ENCODE peak calls at places on chromosomes 16 and 17, in six cellular contexts. I is AG04449, N is ovary, J is epithelial cell of esophagus, Z is fibroblast of pulmonary artery, X is fibroblast of the aortic adventitia. S is an unnamed sample.

GRCh38 chr16:77896357-77896972 is 108.1 kb downstream of the VAT1L start:
- DNase-seq in Z (no peak), N (no peak), I (no peak), X (peak; percentile 36), J (no peak), S (no peak)

GRCh38 chr17:13415877-13416416 is 185.8 kb downstream of the HS3ST3A1 start:
- DNase-seq in I (no peak), N (no peak), Z (peak; percentile 74), X (peak; percentile 69), J (no peak), S (peak; percentile 92)

GRCh38 chr17:83186751-83187421 is 107.5 kb downstream of the METRNL start:
- DNase-seq in N (no peak), J (no peak), I (no peak), X (no peak), Z (no peak), S (no peak)

GRCh38 chr17:71438631-71439146 is 682.1 kb upstream of the SOX9 start:
- DNase-seq in I (peak; percentile 90), J (peak; percentile 96), N (no peak), Z (peak; percentile 85), X (peak; percentile 84), S (peak; percentile 94)

GRCh38 chr16:50195276-50195675 is 42.2 kb downstream of the TENT4B start:
- DNase-seq in Z (no peak), I (no peak), X (peak; percentile 63), N (no peak), J (peak; percentile 68), S (peak; percentile 58)

GRCh38 chr17:28097254-28097653 is 54.8 kb downstream of the NLK start:
- DNase-seq in X (no peak), I (no peak), N (no peak), Z (no peak), J (no peak), S (no peak)

GRCh38 chr17:64083571-64084085 is 46.3 kb downstream of the ERN1 start:
- DNase-seq in X (no peak), Z (no peak), J (no peak), N (no peak), I (no peak), S (no peak)

GRCh38 chr17:73584987-73585386 is 59.3 kb downstream of the SDK2 start:
- DNase-seq in N (no peak), J (no peak), X (no peak), I (no peak), Z (no peak), S (no peak)

GRCh38 chr17:48624544-48625501 is 1.3 kb downstream of the HOXB9 start:
- DNase-seq in N (no peak), I (no peak), X (no peak), Z (no peak), J (no peak), S (no peak)

GRCh38 chr17:58531661-58532554 is 17.5 kb upstream of the MTMR4 start:
- DNase-seq in Z (peak; percentile 39), X (no peak), I (no peak), J (peak; percentile 53), N (peak; percentile 77), S (peak; percentile 12)

GRCh38 chr17:78783711-78784396 is 1.8 kb upstream of the CYTH1 start:
- DNase-seq in N (no peak), I (no peak), Z (no peak), J (no peak), X (no peak), S (no peak)
- H3K4me3 ChIP-seq in N (no peak overlapping the region), I (no peak overlapping the region), Z (no peak overlapping the region), J (no peak overlapping the region), X (no peak overlapping the region), S (no peak overlapping the region)

GRCh38 chr17:56121661-56122060 is 31.6 kb upstream of the ANKFN1 start:
- DNase-seq in Z (no peak), N (no peak), J (no peak), X (no peak), I (no peak), S (no peak)
- TF ChIP-seq CTCF in Z (no peak), N (no peak), J (no peak), X (peak; percentile 24), I (no peak), S (peak; percentile 53)

DNA sequence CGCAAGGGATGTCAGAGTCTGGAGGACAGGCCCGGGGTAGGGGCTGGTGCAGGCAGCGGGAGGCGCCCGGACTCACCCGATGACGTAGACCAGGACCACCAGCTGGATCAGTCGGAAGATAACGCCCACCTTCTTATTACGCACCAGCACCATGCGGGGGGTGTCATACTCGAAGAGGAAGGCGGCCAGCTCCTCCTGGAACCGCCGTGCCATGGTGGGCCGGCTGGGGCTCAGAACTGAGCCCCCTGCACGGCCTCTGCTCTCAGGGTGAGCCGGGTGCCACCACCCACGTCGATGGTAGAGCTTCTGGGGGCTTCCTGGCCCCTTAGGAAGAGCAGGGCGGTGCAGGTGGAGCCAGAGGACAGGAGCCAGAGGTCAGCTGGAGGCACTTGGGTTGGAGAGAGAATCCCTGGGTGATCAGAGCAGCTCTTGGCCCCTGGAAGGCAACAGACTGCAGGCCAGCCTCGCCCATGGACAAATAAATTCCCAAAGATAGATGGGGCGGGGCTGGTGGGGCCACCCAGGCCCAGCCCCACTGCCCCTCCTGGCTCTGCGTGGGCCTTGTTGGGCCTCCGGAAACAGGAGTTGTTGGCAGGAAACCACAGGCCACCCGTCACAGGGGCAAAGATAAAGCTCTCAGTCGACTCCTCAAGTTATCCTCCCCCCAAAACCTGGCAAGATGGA is at the start of gene P2RX1:
- DNase-seq in Z (peak; percentile 75), J (no peak), X (peak; percentile 55), N (peak; percentile 57), I (no peak), S (no peak)
- H3K4me3 ChIP-seq in Z (peak within 1 kb of the TSS; percentile 10), J (no peak within 1 kb of the TSS), X (no peak within 1 kb of the TSS), N (no peak within 1 kb of the TSS), I (no peak within 1 kb of the TSS), S (no peak within 1 kb of the TSS)

GRCh38 chr17:14553847-14554246 is 253.0 kb downstream of the HS3ST3B1 start:
- DNase-seq in J (no peak), Z (no peak), I (no peak), N (no peak), X (no peak), S (no peak)
- TF ChIP-seq CTCF in J (peak; percentile 5), Z (no peak), I (no peak), N (no peak), X (no peak), S (no peak)

DNA sequence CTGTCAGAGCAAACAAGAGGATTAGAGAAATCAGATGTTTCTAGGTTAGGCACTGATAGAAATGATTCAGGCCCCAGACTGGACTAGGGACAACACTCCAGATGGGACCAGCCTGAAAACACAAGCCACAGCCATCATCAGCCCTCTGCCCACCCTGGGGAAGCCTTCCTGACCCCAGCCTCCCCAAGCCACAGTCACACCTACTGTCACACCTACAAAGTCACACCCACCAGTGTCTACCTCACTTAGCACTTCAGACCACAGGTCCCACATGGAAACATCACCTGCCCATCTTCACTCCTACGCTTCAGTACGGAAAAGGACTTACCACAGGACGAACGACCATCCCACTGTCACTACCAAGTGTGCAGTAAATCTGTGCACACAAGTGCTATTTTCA is 197.9 kb downstream of the ZFHX3 start:
- DNase-seq in N (no peak), Z (no peak), I (no peak), X (no peak), J (no peak), S (no peak)
- H3K4me3 ChIP-seq in N (no peak overlapping the region), Z (no peak overlapping the region), I (no peak overlapping the region), X (no peak overlapping the region), J (no peak overlapping the region), S (no peak overlapping the region)

DNA sequence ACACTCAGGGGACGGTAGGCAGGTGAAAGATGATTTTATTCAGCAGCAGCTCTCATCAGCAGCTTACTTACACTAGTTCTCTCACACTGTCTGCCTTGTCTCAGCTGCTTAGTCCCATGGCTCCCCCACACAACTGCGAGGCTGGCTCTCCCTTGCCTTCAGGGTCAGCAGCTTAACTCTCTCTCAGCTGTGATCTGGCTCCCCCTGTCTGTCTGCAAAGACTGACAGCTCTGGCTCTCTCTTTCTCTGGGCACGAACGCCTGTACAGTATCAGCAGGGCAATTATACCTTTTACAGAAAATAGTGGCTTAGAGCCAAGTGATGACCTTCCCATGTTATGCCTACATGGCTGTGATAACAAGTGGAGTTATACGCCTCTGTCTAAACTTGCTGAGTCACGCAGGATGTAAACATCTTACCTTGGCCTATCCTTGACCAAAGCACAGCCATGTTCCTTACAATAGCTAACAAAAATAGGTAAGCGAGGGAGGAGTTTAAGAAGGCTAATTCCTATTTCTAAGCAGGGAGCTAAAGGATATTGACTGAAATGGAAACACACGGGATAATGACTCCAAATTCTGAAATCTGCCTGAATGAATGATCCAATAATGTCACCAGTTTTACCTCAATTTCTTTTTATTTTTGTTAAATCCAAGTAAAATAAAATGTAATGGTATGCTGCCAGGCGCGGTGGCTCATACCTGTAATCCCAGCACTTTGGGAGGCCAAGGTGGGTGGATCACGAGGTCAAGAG is 1.1 kb upstream of the NDUFAB1 start:
- DNase-seq in I (no peak), J (peak; percentile 39), X (no peak), Z (peak; percentile 18), N (no peak), S (peak; percentile 11)
- TF ChIP-seq CTCF in I (no peak), J (no peak), X (no peak), Z (no peak), N (no peak), S (no peak)

GRCh38 chr16:15044286-15044685 is 11.6 kb downstream of the NTAN1 start:
- DNase-seq in J (no peak), Z (no peak), X (no peak), N (no peak), I (no peak), S (no peak)
- H3K4me3 ChIP-seq in J (no peak overlapping the region), Z (no peak overlapping the region), X (no peak overlapping the region), N (no peak overlapping the region), I (no peak overlapping the region), S (no peak overlapping the region)

DNA sequence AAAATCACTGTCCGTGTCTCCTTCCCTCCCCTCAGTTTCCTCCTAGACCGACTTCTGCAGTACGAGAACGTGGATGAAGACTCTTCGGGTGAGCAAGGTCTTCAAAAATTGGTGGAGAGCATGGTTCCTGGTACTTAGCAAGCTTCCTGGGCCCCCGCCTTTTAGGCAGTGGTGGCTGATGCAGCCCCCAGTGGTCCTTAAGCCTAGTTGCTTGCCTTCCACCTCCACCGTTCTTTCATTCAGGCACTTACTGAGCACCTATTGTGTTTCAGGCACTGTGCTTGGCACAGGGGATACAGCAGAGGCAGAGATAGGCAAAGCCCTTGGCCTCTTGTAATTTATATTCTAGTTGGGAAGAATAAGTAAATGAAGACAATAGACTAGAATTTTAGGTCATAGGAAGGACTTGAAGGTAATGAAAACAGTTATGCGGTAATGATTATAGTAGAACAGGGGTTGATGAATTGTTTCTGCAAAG is 771 bp downstream of the INO80E start:
- DNase-seq in I (no peak), N (no peak), X (no peak), J (no peak), Z (no peak), S (no peak)
- TF ChIP-seq CTCF in I (no peak), N (no peak), X (no peak), J (no peak), Z (no peak), S (no peak)

S was measured in fibroblast of mammary gland.